ENCODE peak calls at places on chromosome 21, in five cellular contexts. P is SK-N-SH; Z is fibroblast of lung; W is tibial nerve; E is CD8-positive, alpha-beta memory T cell. K is an unnamed sample. For H3K4me1, the result is how much of the 10 kb centered on the place peaks cover.

GRCh38 chr21:14595449-14595848 is 49.3 kb upstream of the SAMSN1 start:
- DNase-seq in P (no peak), Z (no peak), W (no peak), E (no peak), K (no peak)

GRCh38 chr21:27814226-27814625 is 847.3 kb upstream of the ADAMTS5 start:
- DNase-seq in P (no peak), Z (no peak), W (no peak), E (no peak), K (no peak)

GRCh38 chr21:39736716-39737115 is 8.3 kb upstream of the IGSF5 start:
- DNase-seq in P (no peak), Z (no peak), W (no peak), E (no peak), K (no peak)

GRCh38 chr21:44265734-44266270 is 4.1 kb upstream of the DNMT3L start:
- DNase-seq in P (no peak), Z (no peak), W (no peak), E (no peak), K (no peak)

GRCh38 chr21:43716376-43717165 is 2.4 kb upstream of the PDXK start:
- DNase-seq in P (no peak), Z (peak), W (no peak), E (no peak), K (peak)

GRCh38 chr21:38646213-38646837 is 148.0 kb upstream of the ERG start:
- DNase-seq in P (no peak), Z (peak), W (no peak), E (no peak), K (no peak)

GRCh38 chr21:21712761-21713558 is 714.8 kb downstream of the NCAM2 start:
- DNase-seq in P (no peak), Z (peak), W (no peak), E (no peak), K (no peak)

GRCh38 chr21:39660191-39660590 is 47.5 kb downstream of the B3GALT5 start:
- DNase-seq in P (peak), Z (peak), W (no peak), E (no peak), K (peak)

GRCh38 chr21:15853126-15853525 is 123.3 kb downstream of the USP25 start:
- DNase-seq in P (no peak), Z (no peak), W (no peak), E (no peak), K (no peak)

GRCh38 chr21:29299906-29300546 is 1.3 kb downstream of the BACH1 start:
- DNase-seq in P (peak), Z (peak), W (no peak), E (peak), K (peak)

GRCh38 chr21:44463716-44464115 is 8.4 kb downstream of the LRRC3 start:
- DNase-seq in P (peak), Z (no peak), W (no peak), E (no peak), K (no peak)

GRCh38 chr21:41367598-41368360 is 6.0 kb downstream of the MX2 start:
- DNase-seq in P (no peak), Z (no peak), W (no peak), E (no peak), K (no peak)

GRCh38 chr21:31182231-31183129 is 144.2 kb upstream of the KRTAP19-8 start:
- DNase-seq in P (no peak), Z (no peak), W (no peak), E (peak), K (no peak)

GRCh38 chr21:44666401-44667320 is at the start of gene KRTAP12-2:
- DNase-seq in P (no peak), Z (no peak), W (no peak), E (no peak), K (no peak)

GRCh38 chr21:43787180-43787533 is 2.2 kb upstream of the RRP1 start:
- DNase-seq in P (no peak), Z (no peak), W (no peak), E (no peak), K (no peak)

GRCh38 chr21:38832664-38833063 is 26.9 kb downstream of the ETS2 start:
- DNase-seq in P (no peak), Z (no peak), W (no peak), E (no peak), K (no peak)

GRCh38 chr21:44710756-44711326 is 531 bp downstream of the TSPEAR start:
- DNase-seq in P (peak), Z (no peak), W (peak), E (no peak), K (no peak)

GRCh38 chr21:40845621-40846020 is 1.3 kb downstream of the DSCAM start:
- DNase-seq in P (no peak), Z (peak), W (no peak), E (no peak), K (no peak)

GRCh38 chr21:44871576-44872265 is 1.8 kb downstream of the PTTG1IP start:
- DNase-seq in P (no peak), Z (peak), W (no peak), E (no peak), K (no peak)

GRCh38 chr21:39675595-39675994 is 62.9 kb downstream of the B3GALT5 start:
- DNase-seq in P (peak), Z (no peak), W (no peak), E (no peak), K (no peak)

GRCh38 chr21:31142600-31142999 is 104.3 kb upstream of the KRTAP19-8 start:
- DNase-seq in P (peak), Z (no peak), W (no peak), E (no peak), K (no peak)

GRCh38 chr21:39176312-39176711 is 6.9 kb downstream of the PSMG1 start:
- DNase-seq in P (no peak), Z (peak), W (no peak), E (no peak), K (no peak)

GRCh38 chr21:31848339-31848985 is 24.4 kb upstream of the HUNK start:
- DNase-seq in P (no peak), Z (no peak), W (no peak), E (no peak), K (peak)

GRCh38 chr21:43775795-43776430 is at the start of gene CSTB:
- DNase-seq in P (peak), Z (peak), W (peak), E (peak), K (peak)

GRCh38 chr21:15660424-15660805 is 69.4 kb upstream of the USP25 start:
- DNase-seq in P (no peak), Z (no peak), W (no peak), E (no peak), K (no peak)

GRCh38 chr21:39182484-39183271 is 573 bp downstream of the PSMG1 start:
- DNase-seq in P (no peak), Z (no peak), W (no peak), E (peak), K (peak)

GRCh38 chr21:38809170-38809878 is 3.6 kb downstream of the ETS2 start:
- DNase-seq in P (no peak), Z (no peak), W (no peak), E (no peak), K (no peak)

GRCh38 chr21:39088831-39089380 is 94.3 kb downstream of the PSMG1 start:
- DNase-seq in P (no peak), Z (peak), W (no peak), E (no peak), K (no peak)

GRCh38 chr21:30446969-30447368 is 6.9 kb downstream of the KRTAP15-1 start:
- DNase-seq in P (no peak), Z (no peak), W (no peak), E (no peak), K (no peak)

GRCh38 chr21:19908386-19908785 is 1089.8 kb upstream of the NCAM2 start:
- DNase-seq in P (no peak), Z (no peak), W (no peak), E (no peak), K (no peak)

GRCh38 chr21:37945036-37945435 is 28.8 kb upstream of the KCNJ6 start:
- DNase-seq in P (no peak), Z (no peak), W (no peak), E (no peak), K (no peak)

DNA sequence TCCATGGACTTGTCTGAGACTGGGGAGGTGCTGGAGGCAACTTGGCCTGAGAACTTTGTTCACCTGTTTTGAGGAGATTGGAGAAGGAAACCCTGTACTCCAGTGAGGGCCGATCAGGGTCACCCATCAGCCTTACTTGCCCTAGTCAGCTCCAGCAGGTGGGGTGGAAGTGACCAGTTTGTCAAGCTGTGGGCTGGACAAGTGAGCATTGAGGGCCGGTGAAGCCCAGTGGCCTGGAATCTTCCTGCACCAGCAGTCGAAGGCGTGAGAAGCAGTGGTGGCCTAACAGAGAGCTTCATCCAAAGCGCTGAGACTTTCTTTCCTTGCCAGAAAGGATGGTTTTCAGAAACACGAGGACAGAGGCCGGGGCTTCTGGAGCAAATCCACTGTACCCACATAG is 9.6 kb downstream of the SLC37A1 start:
- DNase-seq in P (no peak), Z (no peak), W (no peak), E (no peak), K (no peak)
- H3K27ac ChIP-seq in P (no peak), Z (no peak), W (peak), E (no peak), K (no peak)

GRCh38 chr21:45981154-45981606 is 390 bp upstream of the COL6A1 start:
- DNase-seq in P (peak), Z (peak), W (peak), E (peak), K (peak)
- H3K4me3 ChIP-seq in P (peak), Z (peak), W (peak), E (peak), K (peak)

GRCh38 chr21:35035581-35035980 is 13.5 kb downstream of the RUNX1 start:
- DNase-seq in P (no peak), Z (no peak), W (no peak), E (no peak), K (no peak)
- H3K4me1 ChIP-seq in P (under half), Z (under half), W (under half), E (half or more), K (under half)

GRCh38 chr21:36773111-36773510 is 74.2 kb downstream of the SIM2 start:
- DNase-seq in P (no peak), Z (peak), W (no peak), E (no peak), K (peak)
- H3K27ac ChIP-seq in P (no peak), Z (no peak), W (no peak), E (no peak), K (peak)

DNA sequence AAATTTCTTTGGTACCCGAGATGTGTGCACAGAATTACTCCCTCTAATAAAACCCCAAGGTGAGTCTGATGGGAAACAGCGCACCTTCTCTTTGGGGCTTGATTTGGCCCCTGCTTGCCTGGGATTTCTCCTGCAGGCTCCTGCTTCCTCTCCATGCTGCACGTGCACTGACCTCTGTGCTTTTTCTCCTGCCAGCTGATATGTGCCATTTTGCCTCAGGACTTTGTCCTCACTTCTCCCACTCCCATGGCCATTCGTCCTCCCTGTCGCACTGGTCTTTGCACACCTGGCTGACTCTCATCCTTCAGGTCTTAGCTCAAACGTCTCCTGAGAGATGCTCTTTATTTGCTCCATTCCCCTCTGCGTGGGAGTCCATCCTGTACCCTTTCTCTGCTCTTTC is 1.2 kb downstream of the CBR1 start:
- DNase-seq in P (no peak), Z (no peak), W (no peak), E (no peak), K (no peak)
- H3K4me3 ChIP-seq in P (peak), Z (peak), W (peak), E (no peak), K (no peak)

DNA sequence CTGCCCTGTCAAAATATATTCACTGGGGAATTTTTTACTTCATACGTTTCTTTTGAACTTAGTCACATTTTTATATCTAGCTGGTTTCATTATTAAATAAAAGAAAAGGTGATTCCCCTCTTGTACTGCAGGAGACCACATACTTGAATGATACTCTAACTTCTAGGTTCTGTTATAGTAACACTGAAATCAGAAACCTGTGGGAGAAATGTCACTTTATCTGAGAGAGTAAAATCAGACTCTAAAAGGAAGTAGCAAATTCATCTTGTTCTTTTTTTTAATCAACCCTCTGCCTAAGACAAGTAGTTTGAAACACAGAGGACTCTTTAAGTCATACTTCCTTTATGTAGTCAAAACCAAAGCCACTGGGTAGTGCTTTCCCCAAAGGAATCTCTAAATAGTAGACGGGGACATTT is 34.4 kb downstream of the MRPL39 start:
- DNase-seq in P (no peak), Z (peak), W (no peak), E (no peak), K (no peak)
- H3K4me1 ChIP-seq in P (under half), Z (under half), W (under half), E (under half), K (under half)

DNA sequence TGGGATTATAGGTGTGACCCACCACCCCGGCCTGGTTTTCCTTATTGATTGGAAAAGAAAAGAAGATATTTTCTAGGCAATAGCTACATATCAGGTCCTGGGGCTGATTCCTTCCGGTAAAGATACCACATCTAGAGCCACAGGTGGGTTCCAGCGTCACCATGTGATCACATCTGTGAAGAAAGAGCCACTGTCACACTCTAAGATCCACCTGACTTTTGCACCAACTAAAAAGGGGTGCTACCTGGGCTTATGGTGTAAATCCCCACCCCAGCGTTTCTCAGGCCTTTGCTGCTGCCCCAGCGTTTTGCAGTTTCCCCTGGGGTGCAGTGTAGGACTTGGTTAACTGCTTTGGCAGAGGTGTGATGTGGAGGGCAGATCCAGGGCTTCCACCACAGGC is 22.3 kb upstream of the PDE9A start:
- DNase-seq in P (no peak), Z (no peak), W (no peak), E (no peak), K (no peak)
- H3K27ac ChIP-seq in P (no peak), Z (no peak), W (no peak), E (no peak), K (no peak)

GRCh38 chr21:33586927-33587326 is 1.6 kb downstream of the DONSON start:
- DNase-seq in P (no peak), Z (no peak), W (no peak), E (no peak), K (no peak)
- H3K4me3 ChIP-seq in P (peak), Z (no peak), W (no peak), E (no peak), K (peak)

GRCh38 chr21:36763305-36763704 is 64.4 kb downstream of the SIM2 start:
- DNase-seq in P (no peak), Z (no peak), W (no peak), E (no peak), K (no peak)
- H3K4me1 ChIP-seq in P (under half), Z (under half), W (under half), E (under half), K (under half)

K was measured in SJCRH30.